ENCODE peak calls at places on chromosomes 1 and 21, in seven cellular contexts. C is thoracic aorta, O is neural progenitor cell, V is ovary, E is sigmoid colon, A is A549, M is cardiac fibroblast. F is an unnamed sample.

GRCh38 chr21:21200103-21200938 is 202.1 kb downstream of the NCAM2 start:
- DNase-seq in O (no peak), V (peak), A (peak), M (peak), E (peak), C (peak), F (no peak)

GRCh38 chr1:1165485-1165884 is 8.2 kb upstream of the TTLL10 start:
- DNase-seq in V (no peak), A (no peak), E (no peak), M (no peak), C (no peak), O (no peak), F (no peak)

GRCh38 chr1:230142608-230143209 is 75.7 kb downstream of the GALNT2 start:
- DNase-seq in O (no peak), M (no peak), C (no peak), A (no peak), E (peak), V (no peak), F (no peak)

GRCh38 chr21:33968082-33968997 is 52.7 kb upstream of the ATP5PO start:
- DNase-seq in E (no peak), A (peak), V (no peak), C (no peak), O (peak), M (peak), F (no peak)

GRCh38 chr1:226308166-226308722 is 720 bp downstream of the LIN9 start:
- DNase-seq in A (peak), O (peak), E (no peak), V (peak), C (no peak), M (peak), F (no peak)

GRCh38 chr1:240888039-240888786 is 276.3 kb upstream of the GREM2 start:
- DNase-seq in A (peak), V (no peak), O (peak), E (no peak), C (no peak), M (peak), F (no peak)

GRCh38 chr1:2821373-2821955 is 20.0 kb upstream of the TTC34 start:
- DNase-seq in C (no peak), E (no peak), O (no peak), A (no peak), V (no peak), M (no peak), F (peak)

GRCh38 chr1:161801955-161802354 is 35.8 kb downstream of the ATF6 start:
- DNase-seq in A (no peak), V (no peak), M (no peak), O (peak), C (no peak), E (peak), F (no peak)

GRCh38 chr1:64231153-64231552 is 27.7 kb downstream of the UBE2U start:
- DNase-seq in V (no peak), E (no peak), O (no peak), M (no peak), A (no peak), C (no peak), F (no peak)

GRCh38 chr1:98104285-98104684 is 183.5 kb upstream of the DPYD start:
- DNase-seq in M (peak), E (no peak), C (no peak), O (no peak), V (no peak), A (no peak), F (no peak)

GRCh38 chr1:162878000-162878596 is 17.1 kb upstream of the CCDC190 start:
- DNase-seq in O (peak), M (peak), C (peak), E (peak), V (peak), A (peak), F (no peak)

GRCh38 chr1:219380463-219380862 is 206.8 kb downstream of the LYPLAL1 start:
- DNase-seq in V (no peak), M (no peak), E (no peak), O (no peak), C (no peak), A (no peak), F (no peak)

GRCh38 chr1:175462618-175463017 is 270.0 kb upstream of the KIAA0040 start:
- DNase-seq in V (no peak), M (no peak), A (no peak), O (no peak), E (no peak), C (no peak), F (no peak)
- TF ChIP-seq CTCF in V (no peak), M (no peak), A (no peak), O (no peak), E (no peak), C (no peak), F (no peak)

GRCh38 chr1:207397525-207397926 is 56.6 kb upstream of the CR2 start:
- DNase-seq in C (no peak), O (no peak), M (no peak), E (no peak), V (no peak), A (peak), F (no peak)
- TF ChIP-seq CTCF in C (no peak), O (no peak), M (no peak), E (no peak), V (no peak), A (no peak), F (no peak)

GRCh38 chr1:53722025-53722424 is 16.9 kb downstream of the GLIS1 start:
- DNase-seq in O (no peak), E (no peak), V (no peak), C (no peak), A (no peak), M (peak), F (no peak)

GRCh38 chr1:53728196-53728595 is 10.8 kb downstream of the GLIS1 start:
- DNase-seq in A (no peak), C (no peak), V (no peak), M (no peak), E (no peak), O (no peak), F (no peak)

GRCh38 chr1:53727461-53727860 is 11.5 kb downstream of the GLIS1 start:
- DNase-seq in O (no peak), E (no peak), C (no peak), M (no peak), A (no peak), V (no peak), F (no peak)

GRCh38 chr1:53726009-53726600 is 12.9 kb downstream of the GLIS1 start:
- DNase-seq in A (no peak), M (no peak), C (no peak), V (no peak), E (no peak), O (no peak), F (no peak)

GRCh38 chr1:53725238-53725689 is 13.7 kb downstream of the GLIS1 start:
- DNase-seq in C (no peak), V (no peak), A (peak), M (peak), O (peak), E (no peak), F (no peak)
- TF ChIP-seq CTCF in C (no peak), V (no peak), A (no peak), M (peak), O (peak), E (no peak), F (peak)

GRCh38 chr1:21834094-21834493 is 22.0 kb downstream of the LDLRAD2 start:
- DNase-seq in V (no peak), A (no peak), C (no peak), E (no peak), O (no peak), M (no peak), F (no peak)
- TF ChIP-seq CTCF in V (no peak), A (no peak), C (no peak), E (no peak), O (no peak), M (no peak), F (peak)

GRCh38 chr1:200535605-200536004 is 84.9 kb downstream of the KIF14 start:
- DNase-seq in C (no peak), O (peak), V (no peak), A (peak), M (peak), E (no peak), F (no peak)
- TF ChIP-seq CTCF in C (no peak), O (peak), V (no peak), A (peak), M (no peak), E (no peak), F (peak)

DNA sequence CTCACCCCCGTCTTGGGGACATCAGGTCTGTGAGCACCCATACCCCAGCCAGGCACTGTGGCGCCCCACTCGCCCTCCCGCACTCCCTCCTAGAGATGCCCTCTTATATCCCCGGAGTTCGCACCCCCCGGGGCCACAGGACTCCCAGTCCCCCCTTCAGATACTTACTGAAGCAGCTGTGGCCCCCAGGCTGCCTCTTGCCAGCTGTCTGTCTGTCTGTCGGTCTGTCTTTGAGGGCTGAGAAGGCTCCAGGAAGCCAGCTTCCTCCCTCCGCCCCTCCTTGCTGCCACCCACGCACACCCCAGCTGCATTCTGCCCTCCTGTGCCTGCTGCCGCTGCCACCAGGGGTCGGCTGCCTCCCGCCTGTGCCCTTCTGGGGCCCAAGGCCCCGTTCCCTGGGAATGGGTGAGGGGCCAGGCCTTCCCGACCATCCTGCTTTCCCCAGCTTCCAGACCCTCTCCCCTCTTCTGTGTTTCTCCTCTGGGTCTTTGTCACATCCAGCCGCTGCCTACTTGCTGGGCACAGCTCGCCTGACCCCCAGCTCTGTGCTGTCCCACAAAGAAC is at the start of gene PTPN7:
- DNase-seq in V (no peak), M (no peak), A (no peak), O (no peak), E (no peak), C (no peak), F (no peak)
- TF ChIP-seq CTCF in V (no peak), M (no peak), A (no peak), O (no peak), E (no peak), C (no peak), F (no peak)

DNA sequence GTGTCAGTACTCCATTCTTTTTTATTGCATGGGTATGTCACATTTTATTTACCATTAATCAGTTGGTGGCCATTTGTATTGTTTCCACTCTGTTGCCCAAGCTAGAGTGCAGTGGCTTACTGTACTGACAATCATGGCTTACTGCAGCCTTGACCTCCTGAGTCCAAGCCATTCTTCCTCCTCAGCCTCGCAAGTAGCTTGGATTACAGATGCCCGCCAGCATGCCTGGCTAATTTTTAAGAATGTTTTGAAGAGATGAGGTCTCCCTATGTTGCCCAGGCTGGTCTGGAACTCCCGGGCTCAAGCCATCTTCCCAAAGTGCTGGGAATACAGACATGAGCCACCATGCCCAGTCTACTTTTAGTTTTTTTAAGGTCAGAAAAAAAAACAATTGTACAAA is 813 bp upstream of the SFT2D2 start:
- DNase-seq in C (no peak), O (no peak), E (no peak), M (no peak), V (no peak), A (no peak), F (no peak)
- TF ChIP-seq CTCF in C (no peak), O (no peak), E (no peak), M (no peak), V (no peak), A (no peak), F (no peak)

GRCh38 chr1:159208460-159208825 is 3.8 kb downstream of the ACKR1 start:
- DNase-seq in C (no peak), O (peak), M (no peak), A (no peak), E (no peak), V (no peak), F (no peak)

GRCh38 chr1:159211331-159212136 is 6.9 kb downstream of the ACKR1 start:
- DNase-seq in C (no peak), A (peak), O (peak), V (no peak), E (no peak), M (peak), F (no peak)

GRCh38 chr1:159212596-159212995 is 7.9 kb downstream of the ACKR1 start:
- DNase-seq in E (no peak), C (no peak), M (peak), O (no peak), A (no peak), V (no peak), F (no peak)

GRCh38 chr1:159218846-159219636 is 14.4 kb downstream of the ACKR1 start:
- DNase-seq in E (no peak), V (no peak), A (no peak), O (peak), C (no peak), M (no peak), F (no peak)

GRCh38 chr1:159214149-159214760 is 9.6 kb downstream of the ACKR1 start:
- DNase-seq in V (peak), C (no peak), A (peak), O (peak), M (peak), E (no peak), F (no peak)
- TF ChIP-seq CTCF in V (peak), C (peak), A (peak), O (peak), M (peak), E (no peak), F (peak)

GRCh38 chr1:119448112-119448511 is 33.2 kb downstream of the HSD3B2 start:
- DNase-seq in A (no peak), M (no peak), C (no peak), E (no peak), O (peak), V (no peak), F (no peak)
- TF ChIP-seq CTCF in A (no peak), M (no peak), C (no peak), E (no peak), O (peak), V (no peak), F (peak)

F was measured in chondrocyte.